ENCODE peak calls at places on chromosomes 1 and 21, in ten cellular contexts. O is CD8-positive, alpha-beta T cell; A is nephron progenitor cell; R is GM12865; P is heart right ventricle; D is esophagus squamous epithelium; T is foreskin fibroblast; M is adrenal gland; Z is WTC11; C is AG09319. Q is an unnamed sample.

GRCh38 chr21:46206163-46207005 is 22.1 kb upstream of the SPATC1L start:
- DNase-seq in Z (peak; percentile 5), O (no peak), T (no peak), P (no peak), C (no peak), D (no peak), M (peak; percentile 8), A (no peak), R (no peak), Q (no peak)

GRCh38 chr1:201217146-201217545 is 26.5 kb downstream of the IGFN1 start:
- DNase-seq in Z (no peak), R (no peak), T (no peak), D (no peak), A (no peak), P (no peak), C (no peak), M (no peak), O (no peak), Q (peak; percentile 72)

GRCh38 chr1:23376890-23377811 is 7.5 kb upstream of the ZNF436 start:
- DNase-seq in Z (no peak), P (no peak), C (peak; percentile 56), T (peak; percentile 90), M (peak; percentile 61), R (no peak), D (no peak), O (no peak), A (no peak), Q (no peak)

GRCh38 chr21:15010645-15011044 is 54.2 kb downstream of the NRIP1 start:
- DNase-seq in Z (no peak), D (no peak), C (no peak), M (no peak), P (no peak), O (no peak), T (peak; percentile 16), R (no peak), A (no peak), Q (no peak)

GRCh38 chr1:109793486-109794318 is 30.0 kb upstream of the EPS8L3 start:
- DNase-seq in T (peak; percentile 86), A (no peak), M (peak; percentile 34), C (peak; percentile 56), P (no peak), R (no peak), D (no peak), O (peak; percentile 28), Z (no peak), Q (no peak)

GRCh38 chr1:189962171-189962570 is 515.5 kb downstream of the BRINP3 start:
- DNase-seq in C (no peak), R (no peak), P (no peak), M (no peak), D (no peak), A (no peak), Z (no peak), T (peak; percentile 83), O (no peak), Q (no peak)

GRCh38 chr1:29542476-29543015 is 306.2 kb downstream of the PTPRU start:
- DNase-seq in M (no peak), A (no peak), P (no peak), R (no peak), Z (no peak), O (no peak), D (no peak), C (no peak), T (no peak), Q (no peak)

GRCh38 chr1:54339126-54339525 is 67.1 kb downstream of the SSBP3 start:
- DNase-seq in O (no peak), Z (no peak), R (no peak), A (no peak), P (no peak), C (no peak), T (no peak), D (no peak), M (no peak), Q (no peak)

GRCh38 chr1:33724348-33724747 is 139.5 kb upstream of the HMGB4 start:
- DNase-seq in A (no peak), R (no peak), O (no peak), Z (peak; percentile 54), M (no peak), D (no peak), T (no peak), P (no peak), C (no peak), Q (peak; percentile 69)

GRCh38 chr1:109926662-109927300 is 16.1 kb downstream of the CSF1 start:
- DNase-seq in C (no peak), Z (no peak), D (no peak), R (no peak), P (no peak), O (no peak), T (peak; percentile 87), M (no peak), A (no peak), Q (peak; percentile 87)

GRCh38 chr1:17636612-17637011 is 97.1 kb downstream of the ARHGEF10L start:
- DNase-seq in A (no peak), Z (no peak), M (no peak), D (no peak), P (no peak), R (no peak), O (no peak), T (peak; percentile 43), C (no peak), Q (no peak)

GRCh38 chr1:8423134-8423701 is 105.3 kb downstream of the SLC45A1 start:
- DNase-seq in Z (peak; percentile 41), O (no peak), T (peak; percentile 43), R (peak; percentile 27), A (no peak), D (no peak), C (no peak), P (peak; percentile 38), M (peak; percentile 47), Q (no peak)

GRCh38 chr1:110235181-110235838 is 25.2 kb downstream of the KCNC4 start:
- DNase-seq in P (no peak), O (no peak), C (no peak), T (no peak), Z (no peak), D (no peak), A (no peak), R (no peak), M (no peak), Q (no peak)

GRCh38 chr1:21082078-21082477 is 94.6 kb downstream of the EIF4G3 start:
- DNase-seq in O (no peak), A (no peak), Z (no peak), P (no peak), T (peak; percentile 67), R (no peak), C (no peak), M (no peak), D (no peak), Q (no peak)

GRCh38 chr21:36209626-36210171 is 53.1 kb downstream of the DOP1B start:
- DNase-seq in O (peak; percentile 8), R (peak; percentile 74), A (no peak), D (no peak), M (peak; percentile 44), Z (peak; percentile 68), T (peak; percentile 85), P (no peak), C (peak; percentile 36), Q (no peak)
- TF ChIP-seq CTCF in O (peak; percentile 36), R (peak; percentile 50), A (no peak), D (peak; percentile 83), M (peak; percentile 62), Z (peak; percentile 35), T (peak; percentile 48), P (peak; percentile 59), C (peak; percentile 50), Q (peak; percentile 35)

GRCh38 chr1:182198006-182198605 is 136.6 kb upstream of the ZNF648 start:
- DNase-seq in R (peak; percentile 44), M (no peak), Z (no peak), C (no peak), O (no peak), A (no peak), D (no peak), T (peak; percentile 65), P (no peak), Q (no peak)
- TF ChIP-seq CTCF in R (peak; percentile 41), M (no peak), Z (peak; percentile 27), C (no peak), O (no peak), A (peak; percentile 10), D (peak; percentile 26), T (peak; percentile 28), P (peak; percentile 36), Q (peak; percentile 13)

GRCh38 chr1:152926091-152926490 is 17.7 kb downstream of the IVL start:
- DNase-seq in M (no peak), O (no peak), R (peak; percentile 67), C (peak; percentile 22), Z (no peak), P (no peak), D (no peak), A (no peak), T (peak; percentile 28), Q (no peak)
- TF ChIP-seq CTCF in M (no peak), O (no peak), R (peak; percentile 85), C (peak; percentile 82), Z (no peak), P (no peak), D (peak; percentile 60), A (no peak), T (peak; percentile 13), Q (no peak)

GRCh38 chr1:15272782-15273127 is 25.7 kb downstream of the FHAD1 start:
- DNase-seq in R (no peak), T (no peak), D (no peak), O (no peak), C (no peak), P (no peak), A (no peak), M (no peak), Z (no peak), Q (no peak)

GRCh38 chr1:15273274-15273673 is 26.3 kb downstream of the FHAD1 start:
- DNase-seq in P (no peak), O (no peak), Z (no peak), T (no peak), M (no peak), R (no peak), D (no peak), C (no peak), A (no peak), Q (no peak)

GRCh38 chr1:15271196-15271595 is 24.2 kb downstream of the FHAD1 start:
- DNase-seq in M (no peak), D (no peak), A (no peak), P (no peak), T (no peak), C (no peak), Z (no peak), O (no peak), R (no peak), Q (no peak)

GRCh38 chr1:15275921-15276683 is 29.1 kb downstream of the FHAD1 start:
- DNase-seq in C (no peak), D (no peak), O (no peak), T (no peak), R (no peak), A (no peak), M (no peak), Z (no peak), P (no peak), Q (peak; percentile 28)

DNA sequence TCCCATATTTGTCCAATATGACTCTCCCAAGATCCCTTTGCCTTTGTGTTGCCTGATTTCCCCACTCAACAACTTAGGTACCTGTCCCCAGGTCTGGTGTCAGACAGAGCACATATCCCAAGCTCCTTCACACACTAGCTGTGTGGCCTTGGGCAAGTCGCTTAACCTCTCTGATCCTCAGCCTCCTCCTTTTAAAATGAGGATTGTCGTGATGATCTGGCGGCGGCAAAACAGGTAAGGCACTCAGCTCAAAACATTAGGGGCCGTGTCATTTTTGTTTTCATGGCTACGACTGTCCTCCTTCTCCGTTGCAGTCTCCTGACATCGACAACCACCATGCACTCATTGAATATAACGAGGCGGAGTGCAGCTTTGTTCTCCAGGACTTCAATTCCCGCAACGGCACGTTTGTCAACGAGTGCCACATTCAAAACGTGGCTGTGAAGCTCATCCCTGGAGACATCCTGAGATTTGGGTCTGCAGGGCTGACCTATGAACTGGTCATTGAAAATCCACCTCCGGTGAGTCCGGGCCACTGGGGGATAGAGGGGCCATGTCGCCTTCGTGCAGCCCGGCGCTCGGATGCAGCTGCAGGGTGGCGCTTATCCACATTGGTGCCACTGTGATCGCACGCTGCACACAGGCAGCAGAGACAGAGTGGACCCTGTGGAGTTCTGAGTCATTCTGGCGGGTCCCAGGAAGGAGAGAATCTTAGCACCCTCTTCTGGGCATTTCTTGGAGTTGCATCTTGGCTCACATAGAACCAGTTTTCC is 25.2 kb downstream of the FHAD1 start:
- DNase-seq in T (peak; percentile 86), O (no peak), R (peak; percentile 71), P (no peak), D (no peak), Z (peak; percentile 69), M (peak; percentile 79), A (peak; percentile 60), C (peak; percentile 30), Q (no peak)
- TF ChIP-seq CTCF in T (peak; percentile 71), O (peak; percentile 46), R (peak; percentile 74), P (peak; percentile 85), D (peak; percentile 79), Z (peak; percentile 66), M (peak; percentile 89), A (peak; percentile 81), C (peak; percentile 80), Q (peak; percentile 66)

Q was measured in vagina.